ENCODE peak calls at places on chromosomes 7 and 10, in seven cellular contexts. M is activated T-cell treated with anti-CD3 and anti-CD28 coated beads for 1 hour, A is sciatic nerve, S is K562, T is endothelial cell, U is NCI-H1417, R is ascending aorta. Q is an unnamed sample.

GRCh38 chr10:119654540-119654939 is 3.4 kb downstream of the BAG3 start:
- DNase-seq in M (no peak), A (no peak), S (no peak), T (no peak), U (no peak), R (no peak), Q (no peak)

GRCh38 chr10:92850186-92850585 is 1.9 kb downstream of the EXOC6 start:
- DNase-seq in M (no peak), A (no peak), S (no peak), T (no peak), U (no peak), R (no peak), Q (no peak)

GRCh38 chr10:69573056-69573806 is at the start of gene NEUROG3:
- DNase-seq in M (no peak), A (no peak), S (no peak), T (peak; percentile 59), U (peak; percentile 56), R (no peak), Q (no peak)

GRCh38 chr7:106021211-106022067 is 58.4 kb downstream of the CDHR3 start:
- DNase-seq in M (no peak), A (no peak), S (no peak), T (no peak), U (peak; percentile 78), R (no peak), Q (no peak)

GRCh38 chr7:16234493-16235151 is 186.7 kb downstream of the CRPPA start:
- DNase-seq in M (no peak), A (no peak), S (peak; percentile 14), T (no peak), U (no peak), R (no peak), Q (no peak)

GRCh38 chr10:71492871-71493270 is 96.2 kb downstream of the CDH23 start:
- DNase-seq in M (no peak), A (no peak), S (no peak), T (no peak), U (no peak), R (no peak), Q (no peak)

GRCh38 chr10:101570764-101571572 is 17.1 kb downstream of the POLL start:
- DNase-seq in M (no peak), A (no peak), S (no peak), T (no peak), U (no peak), R (no peak), Q (peak; percentile 71)

GRCh38 chr10:11324761-11325321 is 286.6 kb downstream of the USP6NL start:
- DNase-seq in M (no peak), A (no peak), S (no peak), T (no peak), U (no peak), R (no peak), Q (no peak)

GRCh38 chr7:120033114-120033513 is 239.9 kb upstream of the KCND2 start:
- DNase-seq in M (no peak), A (no peak), S (no peak), T (no peak), U (no peak), R (no peak), Q (no peak)

GRCh38 chr7:45663167-45663921 is 89.2 kb downstream of the ADCY1 start:
- DNase-seq in M (no peak), A (peak; percentile 31), S (peak; percentile 70), T (peak; percentile 58), U (no peak), R (no peak), Q (peak; percentile 59)

GRCh38 chr10:14173706-14174594 is 156.8 kb downstream of the FRMD4A start:
- DNase-seq in M (no peak), A (no peak), S (no peak), T (peak; percentile 25), U (peak; percentile 84), R (no peak), Q (no peak)

GRCh38 chr10:29140991-29141390 is 147.9 kb upstream of the LYZL1 start:
- DNase-seq in M (no peak), A (no peak), S (no peak), T (no peak), U (no peak), R (no peak), Q (no peak)

GRCh38 chr10:114577133-114577532 is 80.9 kb downstream of the ABLIM1 start:
- DNase-seq in M (no peak), A (no peak), S (no peak), T (no peak), U (no peak), R (no peak), Q (no peak)

GRCh38 chr7:693280-693679 is 33.2 kb upstream of the DNAAF5 start:
- DNase-seq in M (no peak), A (peak; percentile 33), S (no peak), T (no peak), U (no peak), R (no peak), Q (peak; percentile 67)

GRCh38 chr7:29561271-29561670 is 2.4 kb upstream of the PRR15 start:
- DNase-seq in M (no peak), A (no peak), S (no peak), T (no peak), U (no peak), R (no peak), Q (no peak)

GRCh38 chr10:37495415-37495814 is 362.0 kb downstream of the ZNF248 start:
- DNase-seq in M (no peak), A (no peak), S (no peak), T (no peak), U (no peak), R (no peak), Q (no peak)